ENCODE peak calls at places on chromosomes 4 and X, in five cellular contexts. S, V, U, F and H are unnamed samples.

GRCh38 chr4:115370490-115370889 is 257.1 kb upstream of the NDST4 start:
- DNase-seq in F (no peak), V (no peak), S (no peak), U (no peak), H (no peak)

GRCh38 chrX:56782791-56783449 is 53.9 kb downstream of the NBDY start:
- DNase-seq in V (no peak), F (no peak), U (no peak), S (no peak), H (no peak)

GRCh38 chrX:130975947-130976346 is 72.9 kb upstream of the ENOX2 start:
- DNase-seq in F (peak), V (peak), U (peak), S (no peak), H (peak)

GRCh38 chr4:184147858-184148799 is 69.5 kb downstream of the ENPP6 start:
- DNase-seq in U (no peak), F (no peak), S (no peak), V (peak), H (no peak)

GRCh38 chrX:69546417-69546816 is 42.3 kb downstream of the NALF2 start:
- DNase-seq in U (no peak), V (no peak), F (peak), S (no peak), H (no peak)

GRCh38 chr4:80183196-80184052 is 13.9 kb upstream of the PRDM8 start:
- DNase-seq in S (no peak), V (peak), F (no peak), U (no peak), H (no peak)

GRCh38 chr4:8307714-8308113 is 38.2 kb downstream of the HTRA3 start:
- DNase-seq in U (no peak), S (no peak), V (no peak), F (no peak), H (no peak)

GRCh38 chr4:110510955-110511544 is 35.1 kb downstream of the ENPEP start:
- DNase-seq in S (no peak), V (peak), U (no peak), F (no peak), H (peak)

GRCh38 chr4:184097240-184097619 is 120.4 kb downstream of the ENPP6 start:
- DNase-seq in U (no peak), F (peak), S (peak), V (no peak), H (no peak)

GRCh38 chrX:31232506-31232905 is 160.7 kb upstream of the FTHL17 start:
- DNase-seq in S (no peak), V (no peak), F (no peak), U (peak), H (no peak)

GRCh38 chr4:138241281-138242075 is 671 bp downstream of the SLC7A11 start:
- DNase-seq in V (peak), U (no peak), S (peak), F (no peak), H (no peak)

GRCh38 chr4:3184725-3185124 is 64.2 kb upstream of the MSANTD1 start:
- DNase-seq in U (no peak), V (no peak), S (no peak), F (no peak), H (no peak)

GRCh38 chrX:148495156-148495555 is 5.3 kb upstream of the AFF2 start:
- DNase-seq in U (no peak), S (no peak), V (no peak), F (no peak), H (no peak)